ENCODE peak calls at places on chromosome 1, in six cellular contexts. P is hepatocyte, T is spleen, B is IMR-90, Q is psoas muscle, E is uterus. O is an unnamed sample. For H3K36me3, the result is how much of the 10 kb centered on the place peaks cover.

GRCh38 chr1:115070993-115071661 is 18.2 kb downstream of the TSPAN2 start:
- DNase-seq in B (no peak), Q (no peak), E (no peak), T (no peak), P (no peak), O (no peak)

GRCh38 chr1:26694185-26694572 is 1.6 kb upstream of the ARID1A start:
- DNase-seq in Q (no peak), P (peak), E (no peak), T (no peak), B (no peak), O (no peak)

GRCh38 chr1:18651727-18652126 is 21.1 kb downstream of the PAX7 start:
- DNase-seq in Q (no peak), E (no peak), P (no peak), T (no peak), B (no peak), O (peak)

GRCh38 chr1:67880056-67880601 is 46.9 kb upstream of the GNG12 start:
- DNase-seq in B (peak), T (no peak), P (peak), Q (no peak), E (no peak), O (no peak)

GRCh38 chr1:172895050-172895460 is 155.7 kb downstream of the TNFSF18 start:
- DNase-seq in P (no peak), E (no peak), B (peak), T (no peak), Q (no peak), O (peak)

GRCh38 chr1:7478797-7479499 is 292.1 kb upstream of the VAMP3 start:
- DNase-seq in P (peak), E (no peak), B (peak), T (no peak), Q (no peak), O (no peak)

GRCh38 chr1:22700121-22700520 is 10.5 kb upstream of the EPHB2 start:
- DNase-seq in P (no peak), E (no peak), T (no peak), Q (no peak), B (no peak), O (no peak)

GRCh38 chr1:56866656-56867055 is 12.1 kb downstream of the C8A start:
- DNase-seq in Q (no peak), T (no peak), E (no peak), B (peak), P (no peak), O (no peak)

GRCh38 chr1:200075938-200076546 is 48.5 kb downstream of the NR5A2 start:
- DNase-seq in B (peak), E (peak), Q (no peak), T (no peak), P (peak), O (peak)

GRCh38 chr1:212110617-212111016 is 75.1 kb downstream of the DTL start:
- DNase-seq in B (peak), P (peak), T (no peak), Q (no peak), E (no peak), O (no peak)

GRCh38 chr1:185775505-185775904 is 41.3 kb downstream of the HMCN1 start:
- DNase-seq in E (no peak), P (no peak), Q (no peak), B (no peak), T (no peak), O (peak)

GRCh38 chr1:233390842-233391241 is 63.3 kb downstream of the MAP3K21 start:
- DNase-seq in P (no peak), E (no peak), Q (no peak), B (no peak), T (no peak), O (no peak)

DNA sequence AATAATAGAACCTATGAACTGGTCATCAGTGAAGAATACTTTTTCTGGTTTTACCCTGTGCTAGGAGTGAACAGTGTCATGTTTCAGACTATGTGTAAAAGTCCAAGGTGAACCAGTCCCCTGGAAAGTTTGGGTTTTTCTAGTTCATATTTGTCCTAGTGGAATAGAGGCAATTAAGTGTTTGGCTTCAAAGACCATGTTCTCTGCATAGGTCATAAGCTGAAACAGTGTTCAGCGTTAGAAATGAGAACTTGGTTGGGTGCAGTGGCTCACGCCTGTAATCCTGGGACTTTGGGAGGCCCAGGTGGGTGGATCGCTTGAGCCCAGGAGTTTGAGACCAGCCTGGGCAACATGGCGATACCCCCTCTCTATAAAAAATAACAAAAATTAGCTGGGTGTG is 77.5 kb downstream of the UCK2 start:
- DNase-seq in P (no peak), T (no peak), B (no peak), Q (no peak), E (no peak), O (no peak)
- H3K36me3 ChIP-seq in P (under half), T (under half), B (under half), Q (half or more), E (under half), O (under half)

DNA sequence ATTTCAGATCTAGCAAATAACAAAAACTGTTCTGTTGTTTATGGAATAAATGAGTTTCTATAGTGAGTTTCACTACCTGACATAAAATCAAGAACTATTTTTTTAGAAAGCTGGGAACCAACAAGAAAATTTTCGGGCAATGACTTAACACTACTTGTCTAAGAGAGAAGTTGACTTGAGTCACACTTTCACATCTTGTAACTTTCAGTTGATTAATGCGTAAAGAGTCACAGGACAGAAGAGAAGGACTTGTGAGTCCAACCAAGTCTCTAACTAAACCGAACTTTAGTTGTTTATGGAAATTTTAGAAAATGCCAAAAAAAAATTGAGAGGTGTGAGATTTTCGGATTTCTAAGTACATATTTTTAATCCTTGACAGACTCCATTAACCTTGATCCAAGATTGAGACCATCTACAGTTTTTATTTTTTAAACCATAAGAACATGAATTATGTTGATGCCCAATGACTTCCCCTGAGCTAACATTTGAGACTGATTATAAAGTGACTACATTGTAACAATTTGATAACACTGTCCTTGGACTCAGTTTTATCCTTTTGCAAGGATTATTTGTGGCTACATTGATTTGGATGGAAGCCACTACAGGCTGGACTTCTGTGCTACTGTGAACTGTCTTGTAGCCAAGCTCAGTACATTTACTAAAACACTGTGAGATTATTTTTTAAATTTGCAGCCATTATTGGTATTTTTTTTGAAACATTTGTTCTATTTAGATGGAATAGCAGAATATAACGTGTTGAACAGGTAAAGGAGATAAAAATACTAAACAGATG is 284.0 kb downstream of the PTPRC start:
- DNase-seq in T (no peak), B (no peak), Q (no peak), E (no peak), P (no peak), O (no peak)
- H3K4me3 ChIP-seq in T (no peak), B (no peak), Q (no peak), E (no peak), P (no peak), O (no peak)

GRCh38 chr1:183903101-183903500 is 98.2 kb downstream of the RGL1 start:
- DNase-seq in E (no peak), B (no peak), P (no peak), T (no peak), Q (no peak), O (no peak)

GRCh38 chr1:183908095-183908494 is 103.2 kb downstream of the RGL1 start:
- DNase-seq in E (no peak), B (no peak), Q (no peak), P (no peak), T (no peak), O (no peak)

GRCh38 chr1:183907106-183907505 is 102.2 kb downstream of the RGL1 start:
- DNase-seq in Q (no peak), B (peak), E (no peak), P (no peak), T (no peak), O (no peak)

GRCh38 chr1:183901748-183902341 is 96.9 kb downstream of the RGL1 start:
- DNase-seq in P (no peak), T (no peak), Q (no peak), E (no peak), B (peak), O (no peak)

GRCh38 chr1:183905497-183905896 is 100.6 kb downstream of the RGL1 start:
- DNase-seq in T (no peak), B (no peak), E (no peak), Q (no peak), P (no peak), O (no peak)
- H3K36me3 ChIP-seq in T (under half), B (under half), E (under half), Q (under half), P (under half), O (under half)

GRCh38 chr1:230231739-230232075 is 164.7 kb downstream of the GALNT2 start:
- DNase-seq in Q (peak), B (peak), T (no peak), P (peak), E (no peak), O (peak)

GRCh38 chr1:230230273-230230672 is 163.2 kb downstream of the GALNT2 start:
- DNase-seq in E (no peak), T (no peak), Q (no peak), B (no peak), P (no peak), O (no peak)

GRCh38 chr1:230233786-230234185 is 166.7 kb downstream of the GALNT2 start:
- DNase-seq in B (no peak), Q (no peak), T (no peak), P (no peak), E (no peak), O (no peak)

GRCh38 chr1:230230948-230231738 is 164.1 kb downstream of the GALNT2 start:
- DNase-seq in P (no peak), T (no peak), B (no peak), E (no peak), Q (no peak), O (peak)

GRCh38 chr1:230232352-230232751 is 165.3 kb downstream of the GALNT2 start:
- DNase-seq in Q (no peak), P (no peak), T (no peak), E (no peak), B (peak), O (peak)
- H3K4me3 ChIP-seq in Q (peak), P (no peak), T (no peak), E (no peak), B (no peak), O (peak)

GRCh38 chr1:40982721-40983120 is 3.2 kb downstream of the CTPS1 start:
- DNase-seq in T (no peak), E (peak), Q (no peak), B (no peak), P (no peak), O (no peak)
- H3K36me3 ChIP-seq in T (under half), E (under half), Q (under half), B (under half), P (under half), O (under half)

GRCh38 chr1:151681921-151682320 is 34.7 kb downstream of the CELF3 start:
- DNase-seq in B (peak), Q (no peak), P (no peak), T (no peak), E (no peak), O (no peak)

GRCh38 chr1:151680812-151681211 is 35.8 kb downstream of the CELF3 start:
- DNase-seq in P (no peak), B (peak), T (no peak), Q (no peak), E (no peak), O (no peak)

GRCh38 chr1:151680391-151680790 is 36.2 kb downstream of the CELF3 start:
- DNase-seq in T (no peak), Q (no peak), E (no peak), P (no peak), B (peak), O (no peak)
- H3K4me3 ChIP-seq in T (no peak), Q (no peak), E (no peak), P (no peak), B (no peak), O (no peak)

GRCh38 chr1:167683641-167684502 is 37.9 kb upstream of the MPZL1 start:
- DNase-seq in E (peak), T (no peak), P (peak), Q (peak), B (peak), O (peak)

GRCh38 chr1:167679714-167680113 is 42.1 kb upstream of the MPZL1 start:
- DNase-seq in E (no peak), Q (no peak), B (no peak), T (no peak), P (no peak), O (no peak)

GRCh38 chr1:167683226-167683625 is 38.6 kb upstream of the MPZL1 start:
- DNase-seq in P (no peak), T (no peak), B (no peak), Q (no peak), E (no peak), O (no peak)

GRCh38 chr1:167681024-167681423 is 40.8 kb upstream of the MPZL1 start:
- DNase-seq in T (no peak), Q (no peak), B (no peak), E (no peak), P (no peak), O (no peak)

DNA sequence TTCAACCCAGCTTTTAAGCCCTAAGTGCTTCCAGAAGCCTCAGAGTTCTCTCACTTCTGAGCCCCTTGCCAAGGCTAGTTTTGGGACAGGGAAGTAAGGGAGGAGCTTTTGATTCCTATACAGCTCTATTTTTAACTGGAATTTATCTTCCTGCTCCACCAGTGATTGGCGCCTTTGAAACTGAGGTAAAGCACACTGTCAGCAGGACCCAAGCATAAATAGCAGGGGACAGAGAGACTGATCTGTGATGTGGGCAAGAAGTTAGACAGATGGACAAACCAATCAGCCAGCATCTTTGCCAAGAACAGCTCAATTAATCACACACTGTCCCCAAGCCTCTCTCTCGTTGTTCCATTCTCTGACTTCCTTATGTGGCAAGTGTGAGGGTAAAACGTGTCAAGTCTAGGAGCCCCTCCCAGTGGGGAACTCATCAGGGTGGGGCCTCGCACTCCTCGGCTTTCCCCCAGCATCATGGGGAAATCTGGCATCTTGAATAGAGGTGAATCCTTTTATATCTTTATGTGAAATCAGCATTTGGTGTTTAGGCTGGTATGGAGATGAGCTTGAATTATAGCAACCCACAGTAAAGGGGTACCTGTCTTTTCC is 40.2 kb upstream of the MPZL1 start:
- DNase-seq in T (no peak), E (no peak), Q (no peak), B (no peak), P (no peak), O (no peak)
- H3K36me3 ChIP-seq in T (under half), E (under half), Q (under half), B (under half), P (under half), O (under half)

O was measured in GM23338.